ENCODE peak calls at places on chromosomes 2 and 18, in seven cellular contexts. B is osteoblast, U is endothelial cell of umbilical vein, V is GM12865, Q is AG04449, O is DND-41, M is HFFc6. P is an unnamed sample.

GRCh38 chr2:219983836-219984235 is 356.4 kb downstream of the SLC4A3 start:
- DNase-seq in B (no peak), U (no peak), V (no peak), Q (no peak), O (no peak), M (no peak), P (no peak)

GRCh38 chr2:28398101-28398834 is 5.6 kb downstream of the FOSL2 start:
- DNase-seq in B (peak; percentile 54), U (no peak), V (no peak), Q (no peak), O (no peak), M (peak; percentile 32), P (no peak)

GRCh38 chr2:42141687-42142475 is 27.3 kb upstream of the EML4 start:
- DNase-seq in B (peak; percentile 83), U (peak; percentile 81), V (no peak), Q (peak; percentile 84), O (no peak), M (peak; percentile 62), P (no peak)

GRCh38 chr18:48408727-48409590 is at the start of gene ZBTB7C:
- DNase-seq in B (peak; percentile 91), U (peak; percentile 3), V (no peak), Q (no peak), O (no peak), M (no peak), P (peak; percentile 62)

GRCh38 chr2:162244559-162245031 is 1.4 kb upstream of the FAP start:
- DNase-seq in B (peak; percentile 89), U (peak; percentile 91), V (no peak), Q (peak; percentile 93), O (no peak), M (peak; percentile 91), P (no peak)

GRCh38 chr2:19361325-19361990 is 3.0 kb upstream of the OSR1 start:
- DNase-seq in B (peak; percentile 58), U (peak; percentile 33), V (no peak), Q (no peak), O (no peak), M (no peak), P (peak; percentile 21)

GRCh38 chr2:219281588-219281987 is 2.4 kb downstream of the DNAJB2 start:
- DNase-seq in B (peak; percentile 65), U (no peak), V (no peak), Q (no peak), O (no peak), M (no peak), P (no peak)

GRCh38 chr2:67641709-67642397 is 244.7 kb downstream of the ETAA1 start:
- DNase-seq in B (no peak), U (no peak), V (no peak), Q (no peak), O (no peak), M (peak; percentile 20), P (no peak)

GRCh38 chr2:43729775-43730174 is 44.1 kb upstream of the DYNC2LI1 start:
- DNase-seq in B (no peak), U (no peak), V (no peak), Q (no peak), O (no peak), M (no peak), P (no peak)

GRCh38 chr2:236870401-236870800 is 215.3 kb upstream of the COPS8 start:
- DNase-seq in B (no peak), U (peak; percentile 34), V (no peak), Q (no peak), O (no peak), M (no peak), P (no peak)

GRCh38 chr2:191691016-191691725 is 13.2 kb downstream of the NABP1 start:
- DNase-seq in B (no peak), U (peak; percentile 91), V (peak; percentile 86), Q (peak; percentile 60), O (peak; percentile 62), M (peak; percentile 84), P (peak; percentile 70)

GRCh38 chr2:25230128-25230527 is 61.7 kb upstream of the POMC start:
- DNase-seq in B (no peak), U (no peak), V (no peak), Q (no peak), O (no peak), M (no peak), P (no peak)

GRCh38 chr2:159525012-159525411 is 91.3 kb downstream of the BAZ2B start:
- DNase-seq in B (no peak), U (no peak), V (no peak), Q (no peak), O (no peak), M (no peak), P (no peak)

GRCh38 chr2:117980783-117981676 is 32.8 kb downstream of the CCDC93 start:
- DNase-seq in B (peak; percentile 71), U (peak; percentile 58), V (no peak), Q (peak; percentile 81), O (no peak), M (peak; percentile 91), P (no peak)

GRCh38 chr2:149259136-149259535 is 71.3 kb upstream of the LYPD6 start:
- DNase-seq in B (no peak), U (no peak), V (no peak), Q (no peak), O (no peak), M (no peak), P (no peak)

GRCh38 chr18:62751977-62752376 is 36.6 kb downstream of the PHLPP1 start:
- DNase-seq in B (no peak), U (no peak), V (no peak), Q (no peak), O (no peak), M (no peak), P (no peak)

GRCh38 chr2:24021122-24021998 is 11.5 kb downstream of the MFSD2B start:
- DNase-seq in B (peak; percentile 73), U (no peak), V (peak; percentile 28), Q (no peak), O (peak; percentile 27), M (no peak), P (no peak)
- TF ChIP-seq CTCF in B (peak; percentile 32), U (peak; percentile 13), V (peak; percentile 42), Q (peak; percentile 31), O (peak; percentile 59), M (peak; percentile 60), P (no peak)

DNA sequence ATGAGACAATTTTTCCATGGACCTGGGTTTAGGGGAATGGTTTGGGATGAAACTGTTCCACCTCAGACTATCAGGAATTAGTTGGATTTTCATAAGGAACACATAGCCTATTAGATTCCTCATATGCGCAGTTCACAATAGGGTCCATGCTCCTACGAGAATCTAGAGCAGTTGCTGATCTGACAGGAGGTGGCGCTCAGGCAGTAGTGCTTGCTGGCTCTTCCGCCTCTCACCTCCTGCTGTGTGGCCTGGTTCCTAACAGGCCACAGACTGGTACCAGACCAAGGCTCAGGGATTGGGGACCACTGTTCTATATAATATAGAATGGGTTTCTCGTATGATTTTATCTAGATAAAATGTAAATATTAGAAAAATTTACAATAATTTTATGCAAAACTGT is 338.7 kb downstream of the CPS1 start:
- DNase-seq in B (no peak), U (no peak), V (no peak), Q (no peak), O (no peak), M (no peak), P (no peak)
- TF ChIP-seq CTCF in B (no peak), U (no peak), V (no peak), Q (no peak), O (no peak), M (no peak), P (no peak)

DNA sequence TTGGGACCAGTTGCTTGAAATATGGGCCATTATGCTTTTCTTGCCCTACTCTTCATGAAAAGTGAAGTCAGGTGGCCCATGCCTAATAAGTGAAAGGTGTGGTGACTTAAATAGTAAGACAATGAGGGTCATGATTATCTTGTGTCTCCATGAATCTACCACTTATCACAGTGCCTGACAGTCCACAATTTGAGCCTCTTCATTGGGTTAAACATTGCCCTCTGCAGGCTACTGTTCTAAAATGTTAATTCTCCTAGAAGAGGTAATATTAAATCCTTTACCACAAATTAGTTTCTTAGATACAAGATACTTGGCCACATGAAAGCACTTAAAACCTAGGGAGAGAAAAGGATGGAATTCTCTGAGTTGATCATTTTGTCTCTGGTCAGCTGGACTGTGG is 4.0 kb downstream of the EGR4 start:
- DNase-seq in B (peak; percentile 37), U (no peak), V (no peak), Q (no peak), O (no peak), M (no peak), P (no peak)
- TF ChIP-seq CTCF in B (no peak), U (no peak), V (no peak), Q (no peak), O (peak; percentile 30), M (peak; percentile 15), P (no peak)

GRCh38 chr2:211879323-211879722 is 659.3 kb downstream of the ERBB4 start:
- DNase-seq in B (no peak), U (peak; percentile 47), V (peak; percentile 5), Q (no peak), O (no peak), M (no peak), P (no peak)
- TF ChIP-seq CTCF in B (peak; percentile 41), U (peak; percentile 28), V (peak; percentile 16), Q (no peak), O (peak; percentile 52), M (peak; percentile 34), P (peak; percentile 4)

DNA sequence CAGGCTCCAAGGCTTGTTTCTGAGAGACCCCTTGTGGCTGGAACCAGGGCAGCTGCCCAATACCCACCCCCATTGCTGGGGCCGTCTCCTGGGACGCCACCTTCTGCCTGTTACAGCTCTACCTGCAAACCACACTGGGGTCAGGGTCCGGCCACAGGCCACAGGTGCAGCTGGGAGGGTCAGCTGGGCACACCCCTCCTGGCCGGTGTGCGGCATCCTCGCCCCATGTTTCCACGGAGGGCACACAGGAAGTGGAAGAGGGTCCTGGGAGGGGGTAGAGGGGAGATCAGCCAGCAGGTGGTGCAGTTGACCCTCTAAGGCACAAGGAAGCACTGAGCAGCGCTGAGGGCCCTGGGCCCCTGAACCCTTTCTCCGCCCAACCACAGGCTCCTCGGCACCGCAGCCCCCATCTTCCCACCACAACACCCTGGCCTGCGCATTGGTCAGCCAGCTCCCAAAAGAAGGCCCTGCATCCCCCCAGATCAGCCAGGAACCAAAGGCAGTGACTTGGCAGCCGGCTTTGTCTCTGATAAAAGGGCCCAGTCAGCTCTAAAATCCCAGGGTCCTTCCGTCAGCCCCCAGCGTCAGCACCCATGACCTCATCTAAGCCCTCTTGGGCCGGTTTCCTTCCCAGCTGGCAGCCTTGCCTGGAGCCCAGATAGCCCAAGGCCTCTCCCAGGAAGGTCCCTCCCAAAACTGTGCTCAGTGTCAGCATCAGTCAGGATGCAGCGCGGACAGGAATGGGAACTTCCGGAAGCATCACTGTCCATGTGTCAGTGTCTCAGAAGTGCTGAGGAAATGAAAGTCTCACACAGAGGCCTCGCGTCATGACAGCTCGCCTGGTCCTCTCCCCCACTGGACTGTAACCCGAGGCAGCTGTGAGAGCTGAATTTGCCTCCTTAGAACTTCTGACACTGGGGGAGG is 1.7 kb downstream of the ERFE start:
- DNase-seq in B (peak; percentile 85), U (no peak), V (peak; percentile 18), Q (no peak), O (peak; percentile 39), M (no peak), P (no peak)
- TF ChIP-seq CTCF in B (no peak), U (no peak), V (peak; percentile 20), Q (peak; percentile 23), O (peak; percentile 66), M (peak; percentile 28), P (peak; percentile 12)

GRCh38 chr18:64175432-64175831 is 26.5 kb upstream of the LINC00305 start:
- DNase-seq in B (no peak), U (no peak), V (peak; percentile 5), Q (no peak), O (no peak), M (no peak), P (no peak)
- TF ChIP-seq CTCF in B (no peak), U (no peak), V (no peak), Q (no peak), O (no peak), M (no peak), P (no peak)

P was measured in GM20000.